ENCODE peak calls at places on chromosomes 16 and 17, in nine cellular contexts. Z is CD4-positive, alpha-beta T cell; K is A549; T is Right ventricle myocardium inferior; G is right lobe of liver; Q is naive thymus-derived CD4-positive, alpha-beta T cell; X is activated CD8-positive, alpha-beta T cell treated with anti-CD3 and anti-CD28 coated beads for 36 hours; C is lower lobe of right lung; S is gastroesophageal sphincter. Y is an unnamed sample.

GRCh38 chr16:55944377-55944802 is 69.2 kb upstream of the CES5A start:
- ATAC-seq in K (peak), C (peak), S (peak), Z (peak), X (peak), T (peak), Q (peak), G (peak), Y (peak)

GRCh38 chr16:70159355-70160348 is 13.9 kb upstream of the CLEC18C start:
- ATAC-seq in Z (no peak), X (no peak), S (no peak), K (no peak), C (no peak), G (no peak), T (no peak), Q (no peak), Y (no peak)

GRCh38 chr17:44952946-44953475 is 5.4 kb upstream of the KIF18B start:
- ATAC-seq in S (no peak), Z (no peak), K (peak), T (no peak), C (no peak), G (no peak), Q (no peak), X (no peak), Y (no peak)

GRCh38 chr16:228151-228855 is 946 bp downstream of the LUC7L start:
- ATAC-seq in K (peak), S (no peak), X (peak), C (peak), Q (peak), G (peak), Z (peak), T (no peak), Y (peak)

GRCh38 chr16:11101695-11102522 is 154.1 kb downstream of the SOCS1 start:
- ATAC-seq in Z (no peak), G (no peak), S (no peak), X (no peak), Q (peak), T (no peak), K (no peak), C (no peak), Y (no peak)

GRCh38 chr16:83068686-83069085 is 441.9 kb downstream of the CDH13 start:
- ATAC-seq in C (no peak), G (peak), T (no peak), S (no peak), Z (no peak), Q (no peak), X (no peak), K (no peak), Y (no peak)

GRCh38 chr16:28277537-28278388 is 14.6 kb upstream of the SBK1 start:
- ATAC-seq in T (peak), K (peak), G (peak), Q (peak), Z (peak), X (peak), C (peak), S (peak), Y (peak)

GRCh38 chr16:69324013-69324531 is 6.3 kb downstream of the PDF start:
- ATAC-seq in X (no peak), G (peak), S (no peak), T (peak), Q (no peak), C (peak), Z (no peak), K (peak), Y (no peak)

GRCh38 chr16:890217-890616 is 80.6 kb downstream of the LMF1 start:
- ATAC-seq in G (no peak), Z (no peak), C (no peak), Q (no peak), T (peak), K (no peak), X (no peak), S (no peak), Y (no peak)

GRCh38 chr17:69773081-69773480 is 301.9 kb upstream of the KCNJ16 start:
- ATAC-seq in X (no peak), G (no peak), Q (no peak), Z (no peak), K (no peak), T (no peak), C (no peak), S (no peak), Y (no peak)

GRCh38 chr17:80894726-80895125 is 96.9 kb upstream of the CHMP6 start:
- ATAC-seq in S (no peak), T (no peak), Q (no peak), K (no peak), X (no peak), Z (no peak), G (no peak), C (no peak), Y (no peak)

GRCh38 chr16:12000032-12000431 is 23.5 kb downstream of the SNX29 start:
- ATAC-seq in S (no peak), C (no peak), T (no peak), K (no peak), G (no peak), X (no peak), Q (no peak), Z (no peak), Y (no peak)

GRCh38 chr16:30533748-30534367 is 800 bp downstream of the ZNF747 start:
- ATAC-seq in Q (no peak), X (peak), Z (no peak), K (peak), T (no peak), S (no peak), G (peak), C (peak), Y (peak)

GRCh38 chr16:14286381-14287230 is 215.5 kb downstream of the MRTFB start:
- ATAC-seq in G (no peak), T (no peak), X (no peak), S (peak), K (no peak), C (no peak), Q (peak), Z (peak), Y (peak)

GRCh38 chr17:795276-795675 is 13.1 kb downstream of the MRM3 start:
- ATAC-seq in S (no peak), Z (no peak), T (peak), X (no peak), Q (no peak), G (no peak), C (no peak), K (no peak), Y (no peak)

GRCh38 chr17:79027925-79028491 is 4.0 kb downstream of the C1QTNF1 start:
- ATAC-seq in S (peak), G (peak), K (peak), Q (no peak), C (no peak), Z (no peak), X (no peak), T (no peak), Y (peak)

GRCh38 chr17:17757944-17758343 is 76.7 kb downstream of the RAI1 start:
- ATAC-seq in C (no peak), T (no peak), S (no peak), Z (peak), K (no peak), Q (no peak), X (no peak), G (no peak), Y (no peak)

GRCh38 chr16:25040543-25040942 is 25.4 kb upstream of the ARHGAP17 start:
- ATAC-seq in X (no peak), K (no peak), G (no peak), Q (no peak), T (no peak), C (no peak), Z (no peak), S (no peak), Y (no peak)

GRCh38 chr16:28910046-28911031 is 14.7 kb downstream of the RABEP2 start:
- ATAC-seq in T (no peak), X (peak), S (no peak), G (no peak), C (no peak), Q (no peak), Z (no peak), K (peak), Y (peak)

GRCh38 chr17:44108440-44109311 is 14.8 kb downstream of the HDAC5 start:
- ATAC-seq in X (no peak), G (peak), C (peak), T (peak), Q (no peak), Z (no peak), K (peak), S (peak), Y (no peak)

GRCh38 chr17:67121317-67121887 is 77.0 kb downstream of the CACNG1 start:
- ATAC-seq in C (no peak), K (no peak), T (peak), S (no peak), Q (no peak), Z (no peak), X (no peak), G (peak), Y (no peak)

GRCh38 chr16:8848231-8848938 is 20.4 kb downstream of the CARHSP1 start:
- ATAC-seq in T (peak), Q (no peak), Z (no peak), S (no peak), K (peak), X (no peak), C (no peak), G (no peak), Y (no peak)

GRCh38 chr16:80932725-80933124 is 74.0 kb downstream of the CMC2 start:
- ATAC-seq in Z (no peak), X (no peak), S (peak), C (peak), T (peak), Q (no peak), G (peak), K (peak), Y (peak)

GRCh38 chr16:14492614-14493013 is 137.4 kb downstream of the PARN start:
- ATAC-seq in S (no peak), C (no peak), K (no peak), T (no peak), G (no peak), X (no peak), Q (no peak), Z (no peak), Y (no peak)

GRCh38 chr17:35540589-35541404 is 3.3 kb upstream of the SLFN12L start:
- ATAC-seq in Z (peak), C (peak), Q (peak), X (peak), T (peak), S (peak), G (peak), K (peak), Y (no peak)

GRCh38 chr16:87461466-87461975 is 31.3 kb downstream of the ZCCHC14 start:
- ATAC-seq in G (peak), X (no peak), Q (no peak), K (peak), C (peak), T (no peak), Z (no peak), S (no peak), Y (peak)

GRCh38 chr17:80742581-80743180 is 198.0 kb downstream of the RPTOR start:
- ATAC-seq in Q (no peak), S (no peak), X (peak), Z (no peak), T (no peak), G (no peak), C (peak), K (no peak), Y (no peak)

GRCh38 chr17:65604070-65604469 is 42.6 kb upstream of the AXIN2 start:
- ATAC-seq in S (no peak), Q (no peak), T (no peak), X (no peak), G (no peak), Z (no peak), K (no peak), C (no peak), Y (no peak)

GRCh38 chr16:10744370-10745030 is 858 bp downstream of the NUBP1 start:
- ATAC-seq in X (no peak), T (peak), C (peak), G (peak), S (peak), K (peak), Z (no peak), Q (no peak), Y (no peak)

GRCh38 chr16:9447195-9447551 is 355.7 kb downstream of the HAPSTR1 start:
- ATAC-seq in G (no peak), Q (no peak), K (no peak), T (peak), S (no peak), C (peak), Z (no peak), X (no peak), Y (no peak)

GRCh38 chr17:82787081-82787848 is 35.4 kb downstream of the TBCD start:
- ATAC-seq in G (no peak), Z (no peak), X (no peak), T (peak), K (no peak), S (peak), C (no peak), Q (no peak), Y (peak)

GRCh38 chr16:674968-675883 is at the start of gene RHBDL1:
- ATAC-seq in K (peak), X (no peak), Z (no peak), C (no peak), S (no peak), G (no peak), Q (no peak), T (no peak), Y (no peak)

GRCh38 chr17:78998311-78999055 is 11.1 kb downstream of the CANT1 start:
- ATAC-seq in K (peak), G (peak), Z (no peak), Q (no peak), T (peak), C (no peak), X (no peak), S (no peak), Y (peak)

GRCh38 chr16:78183886-78184553 is 84.6 kb downstream of the WWOX start:
- ATAC-seq in S (no peak), X (no peak), K (no peak), C (no peak), G (no peak), T (no peak), Q (no peak), Z (no peak), Y (no peak)